ENCODE peak calls at places on chromosomes 1 and 21, in six cellular contexts. L is CD8-positive, alpha-beta memory T cell; F is psoas muscle; E is K562; C is AG04450; J is PC-3. S is an unnamed sample.

GRCh38 chr1:193013005-193013404 is 46.2 kb downstream of the UCHL5 start:
- DNase-seq in L (no peak), F (no peak), C (peak; percentile 37), E (no peak), J (no peak), S (no peak)

GRCh38 chr1:33893147-33893830 is 29.4 kb downstream of the HMGB4 start:
- DNase-seq in F (no peak), J (no peak), L (no peak), C (peak; percentile 53), E (no peak), S (no peak)

GRCh38 chr1:7384679-7385078 is 386.4 kb upstream of the VAMP3 start:
- DNase-seq in E (no peak), C (no peak), L (no peak), F (no peak), J (no peak), S (no peak)

GRCh38 chr1:163082971-163083370 is 13.8 kb downstream of the RGS4 start:
- DNase-seq in J (peak; percentile 21), F (no peak), C (no peak), E (no peak), L (no peak), S (no peak)

GRCh38 chr1:183454377-183454776 is 17.9 kb upstream of the SMG7 start:
- DNase-seq in E (no peak), C (no peak), J (peak; percentile 96), L (no peak), F (no peak), S (no peak)

GRCh38 chr1:30047576-30047975 is 675.8 kb downstream of the MATN1 start:
- DNase-seq in J (no peak), L (no peak), C (no peak), E (no peak), F (no peak), S (no peak)

GRCh38 chr1:15028117-15028516 is 125.4 kb upstream of the TMEM51 start:
- DNase-seq in L (no peak), E (no peak), J (peak; percentile 52), C (peak; percentile 24), F (peak; percentile 66), S (no peak)

GRCh38 chr1:20735581-20736111 is 3.1 kb upstream of the SH2D5 start:
- DNase-seq in L (no peak), E (no peak), C (no peak), J (no peak), F (no peak), S (no peak)

GRCh38 chr1:198337886-198338285 is 181.1 kb downstream of the NEK7 start:
- DNase-seq in F (no peak), J (no peak), L (no peak), C (no peak), E (no peak), S (no peak)

GRCh38 chr21:36491191-36491916 is 11.4 kb upstream of the CLDN14 start:
- DNase-seq in F (no peak), E (no peak), C (no peak), L (no peak), J (no peak), S (no peak)

GRCh38 chr1:177229781-177230180 is 59.0 kb downstream of the BRINP2 start:
- DNase-seq in F (no peak), L (no peak), C (no peak), J (no peak), E (no peak), S (no peak)

GRCh38 chr1:209102120-209102519 is 481.4 kb upstream of the CAMK1G start:
- DNase-seq in J (no peak), E (no peak), C (no peak), F (no peak), L (no peak), S (no peak)

GRCh38 chr21:28066051-28066450 is 926.6 kb downstream of the LTN1 start:
- DNase-seq in L (no peak), F (no peak), E (no peak), C (no peak), J (peak; percentile 29), S (no peak)

GRCh38 chr1:17773626-17774326 is 18.6 kb downstream of the ACTL8 start:
- DNase-seq in F (no peak), C (no peak), L (no peak), E (no peak), J (no peak), S (no peak)

GRCh38 chr21:26795866-26796329 is 49.3 kb downstream of the ADAMTS1 start:
- DNase-seq in E (no peak), F (no peak), J (peak; percentile 84), L (no peak), C (peak; percentile 96), S (peak; percentile 85)

GRCh38 chr1:38055965-38056364 is 9.4 kb upstream of the POU3F1 start:
- DNase-seq in L (no peak), E (no peak), C (no peak), F (no peak), J (no peak), S (no peak)

GRCh38 chr1:38050397-38051141 is 4.0 kb upstream of the POU3F1 start:
- DNase-seq in J (no peak), F (no peak), E (no peak), L (no peak), C (no peak), S (no peak)

GRCh38 chr1:38053416-38054091 is 7.0 kb upstream of the POU3F1 start:
- DNase-seq in L (no peak), E (no peak), J (no peak), C (no peak), F (no peak), S (no peak)

GRCh38 chr1:38055398-38055797 is 8.8 kb upstream of the POU3F1 start:
- DNase-seq in J (no peak), E (no peak), C (no peak), L (no peak), F (no peak), S (no peak)

DNA sequence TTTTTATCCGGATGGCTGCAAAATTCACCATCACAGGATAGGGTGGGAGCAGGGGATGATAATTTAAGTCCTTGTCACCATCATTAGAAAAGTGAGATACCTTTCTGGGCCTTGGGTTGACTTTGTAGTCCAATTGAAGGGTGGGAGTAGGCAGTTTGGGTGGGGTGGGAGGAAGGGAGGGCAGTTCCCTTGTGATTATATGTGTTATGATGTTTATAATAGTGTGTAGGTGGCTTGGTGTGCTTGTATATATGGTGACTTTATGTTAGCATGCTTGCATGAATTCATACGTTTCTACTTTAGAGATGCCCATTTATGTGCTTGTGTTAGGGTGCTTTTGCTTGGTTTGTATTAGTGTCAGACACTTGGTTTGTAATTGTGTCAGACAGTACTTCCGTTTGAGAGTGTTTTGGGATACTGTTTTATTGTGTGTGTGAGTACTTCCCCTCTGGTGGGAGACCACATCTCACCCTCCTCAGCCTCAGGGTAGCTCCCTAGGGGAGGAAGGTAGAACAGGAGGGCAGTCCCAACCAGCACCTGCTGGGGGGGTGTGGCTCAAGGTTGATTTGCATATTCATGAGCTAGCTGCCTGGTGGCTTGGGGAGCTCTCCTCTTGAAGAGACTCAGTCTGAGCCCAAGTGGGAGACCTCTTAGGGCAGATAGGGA is 6.3 kb upstream of the POU3F1 start:
- DNase-seq in C (no peak), F (no peak), J (no peak), L (no peak), E (peak; percentile 48), S (no peak)
- H3K27ac ChIP-seq in C (no peak overlapping the region), F (no peak overlapping the region), J (no peak overlapping the region), L (no peak overlapping the region), E (no peak overlapping the region), S (no peak overlapping the region)

GRCh38 chr21:32626633-32627196 is 14.5 kb upstream of the CFAP298 start:
- DNase-seq in F (no peak), C (no peak), J (peak; percentile 19), L (no peak), E (no peak), S (no peak)
- H3K4me3 ChIP-seq in F (no peak overlapping the region), C (no peak overlapping the region), J (no peak overlapping the region), L (no peak overlapping the region), E (no peak overlapping the region), S (no peak overlapping the region)

DNA sequence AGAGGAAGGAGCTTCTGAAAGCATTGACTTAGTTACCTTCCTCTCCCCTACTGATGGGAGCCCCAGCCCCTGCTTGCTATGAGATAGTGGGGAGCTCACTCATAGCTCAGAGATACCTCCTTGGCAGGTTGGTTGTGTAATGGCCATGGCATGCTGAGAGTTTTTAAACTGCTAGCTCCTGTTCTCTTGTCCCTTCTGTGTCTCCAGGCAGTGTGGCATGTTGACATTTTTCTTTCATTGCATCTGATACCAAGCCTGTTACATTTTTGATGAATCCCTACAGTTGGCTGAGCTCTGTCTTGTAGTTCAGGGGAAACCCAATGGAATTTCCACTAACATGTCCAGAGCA is 39.0 kb upstream of the EFCAB14 start:
- DNase-seq in J (no peak), E (no peak), F (no peak), L (no peak), C (no peak), S (no peak)
- H3K27ac ChIP-seq in J (peak overlapping the region; percentile 67), E (no peak overlapping the region), F (no peak overlapping the region), L (no peak overlapping the region), C (no peak overlapping the region), S (no peak overlapping the region)

DNA sequence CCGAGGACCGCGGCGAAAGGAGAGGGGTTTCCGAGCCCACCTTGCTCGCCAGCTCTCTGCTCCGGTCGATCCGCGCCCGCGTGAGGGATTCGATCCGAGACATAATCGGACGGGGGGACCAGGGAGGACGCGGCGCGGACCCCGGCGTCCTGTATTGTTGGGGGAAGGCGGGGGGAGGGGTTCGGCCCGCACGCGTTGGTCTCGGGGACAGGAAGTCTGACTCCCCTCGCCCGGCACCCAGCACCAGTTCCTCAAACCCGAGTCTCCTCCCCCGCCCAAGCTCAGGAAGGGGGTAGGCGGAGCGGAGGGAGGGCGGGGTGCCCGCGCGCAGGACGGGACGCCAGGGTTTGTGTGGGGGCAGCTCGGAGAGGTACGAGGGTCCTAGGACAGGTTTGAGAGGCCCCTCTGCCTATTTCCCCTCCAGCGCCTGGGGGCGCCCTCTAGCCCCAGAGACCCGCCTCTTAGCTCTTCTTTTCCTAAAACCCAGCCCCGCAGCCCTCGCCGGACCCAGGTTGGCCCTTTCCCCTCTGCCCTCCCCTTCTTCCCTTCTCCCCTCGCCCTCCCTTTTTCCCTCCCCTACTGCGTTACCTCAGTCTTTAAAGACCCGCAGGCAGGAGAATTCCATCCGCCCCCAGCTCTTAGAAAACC is at the start of gene ARHGEF2:
- DNase-seq in L (peak; percentile 76), F (peak; percentile 87), J (peak; percentile 71), C (no peak), E (peak; percentile 90), S (peak; percentile 86)
- H3K4me3 ChIP-seq in L (peak within 1 kb of the TSS; percentile 91), F (peak within 1 kb of the TSS; percentile 88), J (peak within 1 kb of the TSS; percentile 97), C (peak within 1 kb of the TSS; percentile 85), E (peak within 1 kb of the TSS; percentile 82), S (peak within 1 kb of the TSS; percentile 78)

GRCh38 chr1:178579095-178579494 is 66.2 kb downstream of the TEX35 start:
- DNase-seq in C (no peak), F (no peak), L (no peak), E (no peak), J (no peak), S (no peak)
- H3K27ac ChIP-seq in C (no peak overlapping the region), F (no peak overlapping the region), L (no peak overlapping the region), E (no peak overlapping the region), J (no peak overlapping the region), S (no peak overlapping the region)

GRCh38 chr1:155184351-155184811 is 10.7 kb downstream of the TRIM46 start:
- DNase-seq in C (no peak), F (peak; percentile 48), J (no peak), E (no peak), L (no peak), S (peak; percentile 15)
- H3K4me3 ChIP-seq in C (no peak overlapping the region), F (no peak overlapping the region), J (no peak overlapping the region), E (no peak overlapping the region), L (no peak overlapping the region), S (no peak overlapping the region)

S was measured in ovary.